ENCODE peak calls at places on chromosomes 12 and 14, in four cellular contexts. One of them, this sample, is unnamed. For H3K36me3, the result is how much of the 10 kb centered on the place peaks cover.

GRCh38 chr12:10082057-10082874 is 16.5 kb downstream of the CLEC1A start:
- DNase-seq in OCI-LY7: no peak
- DNase-seq in body of pancreas: no peak
- DNase-seq in mammary epithelial cell: peak
- DNase-seq in this sample: no peak

GRCh38 chr12:857611-858010 is 91.9 kb downstream of the RAD52 start:
- DNase-seq in OCI-LY7: no peak
- DNase-seq in body of pancreas: no peak
- DNase-seq in mammary epithelial cell: peak
- DNase-seq in this sample: peak

GRCh38 chr12:109760930-109761630 is 47.5 kb downstream of the FAM222A start:
- DNase-seq in OCI-LY7: no peak
- DNase-seq in body of pancreas: peak
- DNase-seq in mammary epithelial cell: no peak
- DNase-seq in this sample: peak

GRCh38 chr12:30047499-30048262 is 263.9 kb upstream of the TMTC1 start:
- DNase-seq in OCI-LY7: no peak
- DNase-seq in body of pancreas: no peak
- DNase-seq in mammary epithelial cell: peak
- DNase-seq in this sample: no peak

GRCh38 chr14:55336691-55337090 is 65.5 kb downstream of the FBXO34 start:
- DNase-seq in OCI-LY7: no peak
- DNase-seq in body of pancreas: no peak
- DNase-seq in mammary epithelial cell: no peak
- DNase-seq in this sample: no peak

GRCh38 chr12:105922670-105923102 is 216.1 kb downstream of the NUAK1 start:
- DNase-seq in OCI-LY7: no peak
- DNase-seq in body of pancreas: no peak
- DNase-seq in mammary epithelial cell: peak
- DNase-seq in this sample: no peak

GRCh38 chr12:89678225-89678624 is 30.4 kb downstream of the ATP2B1 start:
- DNase-seq in OCI-LY7: no peak
- DNase-seq in body of pancreas: no peak
- DNase-seq in mammary epithelial cell: no peak
- DNase-seq in this sample: no peak

GRCh38 chr12:130185455-130186100 is 23.3 kb downstream of the FZD10 start:
- DNase-seq in OCI-LY7: no peak
- DNase-seq in body of pancreas: no peak
- DNase-seq in mammary epithelial cell: no peak
- DNase-seq in this sample: no peak

GRCh38 chr14:68680541-68681051 is 112.3 kb downstream of the ZFP36L1 start:
- DNase-seq in OCI-LY7: no peak
- DNase-seq in body of pancreas: no peak
- DNase-seq in mammary epithelial cell: no peak
- DNase-seq in this sample: peak

GRCh38 chr12:47698055-47698454 is 7.8 kb downstream of the RPAP3 start:
- DNase-seq in OCI-LY7: no peak
- DNase-seq in body of pancreas: no peak
- DNase-seq in mammary epithelial cell: no peak
- DNase-seq in this sample: no peak

GRCh38 chr12:65565601-65566560 is 258.4 kb upstream of the HMGA2 start:
- DNase-seq in OCI-LY7: no peak
- DNase-seq in body of pancreas: no peak
- DNase-seq in mammary epithelial cell: peak
- DNase-seq in this sample: no peak

GRCh38 chr14:103696466-103697071 is 18.7 kb downstream of the XRCC3 start:
- DNase-seq in OCI-LY7: peak
- DNase-seq in body of pancreas: no peak
- DNase-seq in mammary epithelial cell: no peak
- DNase-seq in this sample: no peak

GRCh38 chr12:89345830-89346740 is 6.2 kb downstream of the DUSP6 start:
- DNase-seq in OCI-LY7: peak
- DNase-seq in body of pancreas: peak
- DNase-seq in mammary epithelial cell: peak
- DNase-seq in this sample: peak

GRCh38 chr12:2290091-2290490 is 237.3 kb downstream of the CACNA1C start:
- DNase-seq in OCI-LY7: no peak
- DNase-seq in body of pancreas: no peak
- DNase-seq in mammary epithelial cell: no peak
- DNase-seq in this sample: peak

GRCh38 chr12:113183030-113183589 is 2.2 kb downstream of the DDX54 start:
- DNase-seq in OCI-LY7: no peak
- DNase-seq in body of pancreas: no peak
- DNase-seq in mammary epithelial cell: no peak
- DNase-seq in this sample: no peak

GRCh38 chr12:65875635-65876034 is 51.4 kb downstream of the HMGA2 start:
- DNase-seq in OCI-LY7: no peak
- DNase-seq in body of pancreas: no peak
- DNase-seq in mammary epithelial cell: no peak
- DNase-seq in this sample: no peak

GRCh38 chr12:53989227-53990113 is 4.5 kb downstream of the HOXC10 start:
- DNase-seq in OCI-LY7: peak
- DNase-seq in body of pancreas: no peak
- DNase-seq in mammary epithelial cell: peak
- DNase-seq in this sample: no peak

GRCh38 chr12:93173178-93173957 is 204.4 kb upstream of the NUDT4 start:
- DNase-seq in OCI-LY7: no peak
- DNase-seq in body of pancreas: no peak
- DNase-seq in mammary epithelial cell: no peak
- DNase-seq in this sample: no peak

GRCh38 chr14:92728781-92729364 is 19.6 kb downstream of the LGMN start:
- DNase-seq in OCI-LY7: no peak
- DNase-seq in body of pancreas: no peak
- DNase-seq in mammary epithelial cell: peak
- DNase-seq in this sample: no peak

GRCh38 chr14:44163946-44164345 is 343.1 kb downstream of the FSCB start:
- DNase-seq in OCI-LY7: no peak
- DNase-seq in body of pancreas: no peak
- DNase-seq in mammary epithelial cell: no peak
- DNase-seq in this sample: no peak

GRCh38 chr12:80195143-80195726 is 95.9 kb downstream of the OTOGL start:
- DNase-seq in OCI-LY7: peak
- DNase-seq in body of pancreas: no peak
- DNase-seq in mammary epithelial cell: peak
- DNase-seq in this sample: no peak

GRCh38 chr12:79988368-79988767 is 53.5 kb upstream of the PPP1R12A start:
- DNase-seq in OCI-LY7: no peak
- DNase-seq in body of pancreas: no peak
- DNase-seq in mammary epithelial cell: no peak
- DNase-seq in this sample: no peak

GRCh38 chr14:73759714-73760597 is 45.8 kb upstream of the PNMA1 start:
- DNase-seq in OCI-LY7: peak
- DNase-seq in body of pancreas: peak
- DNase-seq in mammary epithelial cell: peak
- DNase-seq in this sample: peak

GRCh38 chr14:20997564-20997963 is 1.5 kb upstream of the SLC39A2 start:
- DNase-seq in OCI-LY7: no peak
- DNase-seq in body of pancreas: no peak
- DNase-seq in mammary epithelial cell: no peak
- DNase-seq in this sample: no peak

GRCh38 chr12:132390287-132391076 is 61.1 kb upstream of the GALNT9 start:
- DNase-seq in OCI-LY7: no peak
- DNase-seq in body of pancreas: no peak
- DNase-seq in mammary epithelial cell: no peak
- DNase-seq in this sample: peak

GRCh38 chr14:61472025-61472672 is 150.8 kb downstream of the PRKCH start:
- DNase-seq in OCI-LY7: peak
- DNase-seq in body of pancreas: peak
- DNase-seq in mammary epithelial cell: peak
- DNase-seq in this sample: peak

GRCh38 chr12:108633534-108634224 is at the start of gene SELPLG:
- DNase-seq in OCI-LY7: peak
- DNase-seq in body of pancreas: peak
- DNase-seq in mammary epithelial cell: no peak
- DNase-seq in this sample: peak

GRCh38 chr14:100540141-100540925 is 46.9 kb downstream of the BEGAIN start:
- DNase-seq in OCI-LY7: no peak
- DNase-seq in body of pancreas: peak
- DNase-seq in mammary epithelial cell: no peak
- DNase-seq in this sample: peak

GRCh38 chr12:88922816-88923215 is 342.5 kb upstream of the KITLG start:
- DNase-seq in OCI-LY7: no peak
- DNase-seq in body of pancreas: no peak
- DNase-seq in mammary epithelial cell: peak
- DNase-seq in this sample: no peak

GRCh38 chr14:67622675-67623074 is 3.0 kb downstream of the ARG2 start:
- DNase-seq in OCI-LY7: peak
- DNase-seq in body of pancreas: no peak
- DNase-seq in mammary epithelial cell: peak
- DNase-seq in this sample: peak

GRCh38 chr14:21406213-21406612 is 22.4 kb upstream of the SUPT16H start:
- DNase-seq in OCI-LY7: no peak
- DNase-seq in body of pancreas: no peak
- DNase-seq in mammary epithelial cell: no peak
- DNase-seq in this sample: no peak

DNA sequence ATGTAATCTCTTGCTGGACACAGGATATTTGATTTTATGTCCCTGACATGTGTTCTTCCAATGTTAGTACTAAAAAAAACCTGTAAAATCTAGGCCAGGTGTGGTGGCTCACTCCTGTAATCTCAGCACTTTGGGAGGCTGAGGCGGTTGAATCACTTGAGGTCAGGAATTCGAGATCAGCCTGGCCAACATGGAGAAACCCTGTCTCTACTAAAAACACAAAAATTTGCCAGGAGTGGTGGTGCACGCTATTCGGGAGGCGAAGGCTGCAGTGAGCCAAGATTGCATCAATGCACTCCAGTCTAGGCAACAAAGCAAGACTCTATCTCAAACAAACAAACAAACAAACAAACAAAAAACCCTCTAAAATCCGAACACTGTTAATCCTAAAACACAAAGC is 68.0 kb downstream of the FERMT2 start:
- DNase-seq in OCI-LY7: no peak
- DNase-seq in body of pancreas: no peak
- DNase-seq in mammary epithelial cell: no peak
- DNase-seq in this sample: no peak
- H3K36me3 ChIP-seq in OCI-LY7: under half
- H3K36me3 ChIP-seq in body of pancreas: under half
- H3K36me3 ChIP-seq in mammary epithelial cell: under half
- H3K36me3 ChIP-seq in this sample: under half

GRCh38 chr12:57497223-57498142 is 9.6 kb downstream of the MARS1 start:
- DNase-seq in OCI-LY7: no peak
- DNase-seq in body of pancreas: no peak
- DNase-seq in mammary epithelial cell: no peak
- DNase-seq in this sample: no peak
- H3K36me3 ChIP-seq in OCI-LY7: half or more
- H3K36me3 ChIP-seq in body of pancreas: under half
- H3K36me3 ChIP-seq in mammary epithelial cell: under half
- H3K36me3 ChIP-seq in this sample: half or more

DNA sequence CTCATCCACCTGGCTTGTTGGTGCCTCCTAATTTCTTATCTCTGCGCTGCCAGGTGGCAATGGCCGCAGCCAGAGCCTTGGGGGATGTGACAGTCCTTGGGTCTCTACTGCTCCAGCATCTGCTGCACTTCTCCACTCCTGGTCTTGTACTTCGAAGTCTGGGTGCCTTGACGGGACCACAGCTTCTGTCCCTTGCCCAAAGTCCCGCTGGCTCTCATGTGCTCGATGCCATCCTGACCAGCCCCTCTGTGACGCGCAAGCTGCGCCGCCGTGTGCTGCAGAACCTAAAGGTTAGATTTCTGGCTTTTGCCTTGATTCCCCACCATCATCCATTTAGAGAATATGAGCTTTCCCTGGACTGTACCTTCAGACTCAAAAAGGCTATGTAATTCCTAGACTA is 3.8 kb downstream of the CIDEB start:
- DNase-seq in OCI-LY7: no peak
- DNase-seq in body of pancreas: no peak
- DNase-seq in mammary epithelial cell: no peak
- DNase-seq in this sample: no peak
- H3K36me3 ChIP-seq in OCI-LY7: half or more
- H3K36me3 ChIP-seq in body of pancreas: under half
- H3K36me3 ChIP-seq in mammary epithelial cell: under half
- H3K36me3 ChIP-seq in this sample: half or more

DNA sequence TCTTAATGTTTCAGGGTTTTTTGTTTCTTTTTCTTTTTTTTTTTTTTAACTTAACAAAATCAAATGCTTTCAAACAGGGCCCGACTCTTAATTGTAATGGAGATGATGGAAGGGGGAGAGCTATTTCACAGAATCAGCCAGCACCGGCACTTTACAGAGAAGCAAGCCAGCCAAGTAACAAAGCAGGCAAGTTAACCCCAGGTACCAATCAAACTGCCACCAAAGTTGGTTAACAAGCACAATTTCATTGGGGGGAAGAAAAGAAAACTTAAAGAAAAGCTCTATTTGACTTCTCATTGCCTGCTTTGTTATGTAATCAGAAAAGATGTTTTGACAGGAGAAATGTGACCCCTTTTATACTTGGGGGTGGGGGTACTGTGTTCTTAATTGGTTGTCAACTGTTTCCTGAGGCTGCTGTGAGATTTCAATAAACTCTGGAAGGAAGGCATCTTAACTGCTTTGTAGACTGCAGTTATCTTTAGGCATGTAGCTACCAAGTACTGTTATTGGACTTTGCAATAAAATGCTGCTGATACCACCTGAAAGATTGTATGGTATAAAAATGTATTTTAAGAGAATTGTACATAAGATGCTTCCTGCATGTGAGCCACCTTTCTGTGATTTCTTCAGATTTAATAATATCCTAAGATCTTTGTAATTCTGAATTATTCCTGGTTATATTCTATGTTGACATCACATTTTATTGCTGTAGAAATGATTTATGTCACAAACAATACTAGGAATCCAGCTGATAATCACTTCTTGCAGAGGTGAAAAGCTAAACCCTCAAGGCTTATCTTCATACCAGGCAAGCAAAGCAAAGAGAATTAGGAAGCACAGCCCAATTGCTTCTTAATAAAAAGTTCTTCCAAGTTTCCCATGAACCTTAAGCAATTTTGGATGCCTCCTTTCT is 26.9 kb downstream of the MAPKAPK5 start:
- DNase-seq in OCI-LY7: no peak
- DNase-seq in body of pancreas: no peak
- DNase-seq in mammary epithelial cell: no peak
- DNase-seq in this sample: no peak
- H3K36me3 ChIP-seq in OCI-LY7: half or more
- H3K36me3 ChIP-seq in body of pancreas: under half
- H3K36me3 ChIP-seq in mammary epithelial cell: under half
- H3K36me3 ChIP-seq in this sample: half or more

GRCh38 chr14:24237463-24237955 is 4.8 kb downstream of the GMPR2 start:
- DNase-seq in OCI-LY7: no peak
- DNase-seq in body of pancreas: no peak
- DNase-seq in mammary epithelial cell: no peak
- DNase-seq in this sample: no peak
- H3K36me3 ChIP-seq in OCI-LY7: half or more
- H3K36me3 ChIP-seq in body of pancreas: under half
- H3K36me3 ChIP-seq in mammary epithelial cell: under half
- H3K36me3 ChIP-seq in this sample: half or more